ENCODE peak calls at places on chromosomes 6 and 20, in six cellular contexts. O is stimulated activated CD4-positive, alpha-beta T cell treated with anti-CD3 and anti-CD28 coated beads, Interleukin-12 subunit alpha, Interleukin-12 subunit beta, amount 100 ng/mL, for 24 hours; D is NCI-H1694 treated with DMSO at 0.1 percent for 48 hours; N is NCI-H2081; U is AG10803; E is activated T-cell treated with anti-CD3 and anti-CD28 coated beads for 1 hour. R is an unnamed sample.
A peak's percentile ranks its signal among the peaks of the same experiment; 100 is the strongest.

GRCh38 chr6:43953794-43954310 is 173.4 kb downstream of the MRPL14 start:
- DNase-seq in U (peak; percentile 22), N (no peak), D (no peak), O (no peak), E (no peak), R (no peak)

GRCh38 chr20:51562334-51563140 is 20.0 kb upstream of the NFATC2 start:
- DNase-seq in N (peak; percentile 14), E (peak; percentile 1), U (peak; percentile 95), D (no peak), O (no peak), R (peak; percentile 97)

GRCh38 chr6:144219056-144219685 is 66.0 kb upstream of the UTRN start:
- DNase-seq in N (peak; percentile 11), E (no peak), O (no peak), U (peak; percentile 69), D (peak; percentile 46), R (peak; percentile 37)

GRCh38 chr20:1186367-1186991 is 1.7 kb upstream of the TMEM74B start:
- DNase-seq in D (no peak), E (no peak), O (no peak), U (no peak), N (no peak), R (no peak)

GRCh38 chr6:149366237-149366921 is 33.7 kb upstream of the SUMO4 start:
- DNase-seq in D (no peak), E (no peak), N (no peak), U (no peak), O (no peak), R (no peak)

GRCh38 chr6:113699239-113699638 is 157.9 kb upstream of the MARCKS start:
- DNase-seq in U (no peak), O (no peak), N (no peak), E (no peak), D (no peak), R (no peak)

GRCh38 chr6:16237242-16237641 is 1.1 kb upstream of the GMPR start:
- DNase-seq in D (no peak), E (no peak), O (no peak), U (no peak), N (no peak), R (no peak)

GRCh38 chr6:165676435-165677068 is 13.5 kb upstream of the PDE10A start:
- DNase-seq in D (no peak), O (no peak), U (peak; percentile 8), N (no peak), E (no peak), R (no peak)

GRCh38 chr20:8790442-8791074 is 278.3 kb upstream of the PLCB4 start:
- DNase-seq in U (peak; percentile 53), O (no peak), N (peak; percentile 30), D (peak; percentile 22), E (no peak), R (peak; percentile 27)

GRCh38 chr6:47267301-47267700 is 42.4 kb downstream of the TNFRSF21 start:
- DNase-seq in E (no peak), N (no peak), U (no peak), D (no peak), O (no peak), R (no peak)

GRCh38 chr6:157571269-157571668 is 190.3 kb downstream of the ZDHHC14 start:
- DNase-seq in D (no peak), N (no peak), U (no peak), E (no peak), O (no peak), R (no peak)

GRCh38 chr20:9081423-9081966 is 12.6 kb downstream of the PLCB4 start:
- DNase-seq in N (no peak), D (no peak), O (no peak), U (peak; percentile 92), E (no peak), R (no peak)

GRCh38 chr6:9896806-9897205 is 518.1 kb downstream of the TFAP2A start:
- DNase-seq in D (no peak), O (no peak), N (no peak), U (no peak), E (no peak), R (no peak)

GRCh38 chr6:138772596-138773176 is 883 bp upstream of the CCDC28A start:
- DNase-seq in N (no peak), D (no peak), E (no peak), U (no peak), O (no peak), R (no peak)